ENCODE peak calls at places on chromosomes 1 and 21, in four cellular contexts. F is GM12878, S is HepG2, D is K562. U is an unnamed sample.

GRCh38 chr21:32021319-32022027 is 148.7 kb downstream of the HUNK start:
- DNase-seq in S (no peak), F (no peak), D (no peak), U (no peak)

GRCh38 chr1:189597083-189597482 is 880.6 kb downstream of the BRINP3 start:
- DNase-seq in D (no peak), F (no peak), S (no peak), U (no peak)

GRCh38 chr1:170567214-170567613 is 35.2 kb downstream of the GORAB start:
- DNase-seq in D (no peak), S (no peak), F (no peak), U (no peak)

GRCh38 chr1:225224287-225224686 is 203.6 kb downstream of the LBR start:
- DNase-seq in F (no peak), S (no peak), D (no peak), U (no peak)

GRCh38 chr1:112673589-112674439 is 645 bp upstream of the MOV10 start:
- DNase-seq in F (no peak), S (peak), D (peak), U (peak)

GRCh38 chr1:24643362-24644346 is 552 bp downstream of the SRRM1 start:
- DNase-seq in F (no peak), S (no peak), D (peak), U (peak)

GRCh38 chr1:173383341-173383740 is 93.8 kb upstream of the PRDX6 start:
- DNase-seq in F (no peak), S (no peak), D (no peak), U (no peak)

GRCh38 chr1:89523597-89524368 is 846 bp upstream of the LRRC8B start:
- DNase-seq in S (peak), F (no peak), D (peak), U (peak)

GRCh38 chr1:174894087-174894768 is 105.5 kb upstream of the CACYBP start:
- DNase-seq in D (no peak), S (no peak), F (no peak), U (no peak)

GRCh38 chr1:1353389-1354151 is 4.4 kb upstream of the DVL1 start:
- DNase-seq in S (no peak), F (no peak), D (no peak), U (no peak)

GRCh38 chr1:147717051-147717705 is 43.2 kb downstream of the GJA5 start:
- DNase-seq in F (no peak), D (no peak), S (peak), U (no peak)

GRCh38 chr21:41422546-41423372 is 3.3 kb upstream of the MX1 start:
- DNase-seq in F (no peak), S (no peak), D (no peak), U (no peak)

GRCh38 chr21:39022901-39023693 is 160.2 kb downstream of the PSMG1 start:
- DNase-seq in D (no peak), F (no peak), S (peak), U (no peak)

GRCh38 chr1:38611661-38612211 is 247.8 kb downstream of the RRAGC start:
- DNase-seq in F (no peak), S (no peak), D (no peak), U (no peak)

GRCh38 chr1:93608188-93609109 is 73.2 kb downstream of the BCAR3 start:
- DNase-seq in S (no peak), D (no peak), F (no peak), U (no peak)

GRCh38 chr1:34518146-34518545 is 236.7 kb upstream of the GJB5 start:
- DNase-seq in S (no peak), F (no peak), D (no peak), U (no peak)

GRCh38 chr1:26717066-26717465 is 21.3 kb downstream of the ARID1A start:
- DNase-seq in D (peak), S (no peak), F (no peak), U (no peak)

GRCh38 chr1:97562096-97562495 is 358.7 kb downstream of the DPYD start:
- DNase-seq in S (no peak), D (no peak), F (no peak), U (no peak)

DNA sequence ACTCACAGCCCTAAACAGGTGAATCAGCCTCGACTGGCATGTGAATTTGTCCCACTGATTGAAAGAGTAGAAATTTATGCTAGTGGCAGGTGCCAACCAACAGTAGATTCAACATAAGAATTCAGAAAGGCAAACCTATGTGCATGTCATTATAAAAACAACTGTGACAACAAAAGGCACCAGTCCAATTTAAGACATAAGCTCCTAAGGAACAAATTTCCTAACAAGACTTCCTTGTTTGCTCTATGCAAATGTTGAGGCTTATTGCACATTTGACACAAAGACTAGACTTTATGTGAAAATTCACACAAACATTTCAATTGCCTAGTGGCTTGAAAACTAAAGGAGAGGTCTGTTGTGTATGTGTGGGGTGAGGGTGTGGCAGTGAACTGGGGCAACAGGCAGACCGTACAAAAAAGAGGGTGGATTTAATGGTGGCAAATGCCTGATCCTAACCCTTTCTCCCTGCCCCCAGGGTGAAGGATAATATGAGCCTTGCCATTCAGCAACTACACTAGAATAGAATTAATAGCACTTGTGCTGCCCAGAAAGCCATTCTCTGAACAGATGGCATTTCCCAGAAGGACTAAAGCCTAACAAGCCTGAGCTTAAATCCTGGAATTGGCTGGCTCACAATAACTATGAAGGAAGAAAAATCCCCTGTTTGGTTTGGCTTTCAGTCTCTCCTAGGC is 74.0 kb downstream of the GLUL start:
- DNase-seq in F (no peak), S (no peak), D (no peak), U (no peak)
- TF ChIP-seq FOXK2 in F (no peak), S (no peak), D (no peak), U (no peak)

GRCh38 chr1:59703918-59704378 is 110.8 kb upstream of the HOOK1 start:
- DNase-seq in F (no peak), D (no peak), S (no peak), U (no peak)
- TF ChIP-seq FOXM1 in F (no peak), D (no peak), S (no peak), U (no peak)

DNA sequence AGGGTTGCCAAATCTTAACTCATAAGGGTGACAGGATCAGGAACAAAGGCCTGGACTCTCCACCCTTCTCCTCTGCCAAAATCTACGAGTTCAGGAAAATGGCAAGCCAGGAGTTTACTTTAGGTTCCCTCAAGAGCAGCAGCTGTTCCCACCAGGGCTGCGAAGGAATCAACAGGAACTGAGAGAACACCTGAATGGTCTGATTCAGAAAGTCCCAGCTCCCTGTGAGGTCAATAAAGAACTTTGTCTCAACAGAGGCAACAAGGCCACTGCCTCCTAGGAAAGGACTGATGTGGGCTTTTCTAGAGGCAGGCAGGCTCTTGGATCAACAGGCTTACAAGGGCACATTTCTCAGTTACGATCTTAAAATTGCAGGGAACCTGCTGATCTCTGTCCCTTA is 83.3 kb downstream of the CAPZB start:
- DNase-seq in D (no peak), S (no peak), F (no peak), U (no peak)
- TF ChIP-seq FOXK2 in D (no peak), S (no peak), F (no peak), U (no peak)

DNA sequence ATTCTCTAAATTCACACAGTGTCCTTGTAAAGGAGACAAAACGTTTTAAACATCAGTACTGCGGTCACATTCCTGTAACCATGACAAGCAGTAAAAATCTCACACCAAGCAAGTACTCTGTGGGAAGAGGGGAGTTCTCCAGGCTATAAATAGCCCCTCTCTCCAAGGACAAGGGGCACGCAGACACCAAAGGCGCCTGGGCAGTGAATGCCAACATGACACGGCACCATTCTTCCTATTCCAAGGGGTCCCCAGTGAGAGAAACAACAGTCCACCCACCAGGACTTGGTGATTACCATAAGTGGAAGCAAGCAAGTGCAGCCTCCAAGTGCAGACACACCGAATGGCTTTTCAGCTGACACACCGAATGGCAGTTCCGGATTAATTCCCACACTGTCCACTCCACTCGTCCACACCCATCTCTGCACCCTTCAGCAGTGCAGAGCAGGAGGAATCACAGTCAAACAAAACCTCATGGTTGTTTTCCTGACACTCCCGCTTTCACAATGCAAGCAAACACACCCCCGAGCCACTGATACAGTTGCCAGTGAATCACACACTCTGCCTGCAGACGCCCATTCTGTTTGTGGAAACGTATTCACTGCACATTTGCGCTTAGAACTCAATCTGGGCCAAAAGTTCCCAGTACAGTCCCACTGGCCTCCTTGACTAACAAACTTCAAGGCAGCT is 1.8 kb downstream of the PTTG1IP start:
- DNase-seq in D (no peak), F (no peak), S (peak), U (no peak)
- TF ChIP-seq FOXM1 in D (no peak), F (no peak), S (no peak), U (no peak)

U was measured in HEK293T.